ENCODE peak calls at places on chromosome 17, in nine cellular contexts. C is RWPE1; W is gastrocnemius medialis; L is choroid plexus epithelial cell; N is thoracic aorta; V is NCI-H2081; H is stimulated activated naive B cell treated with anti-CD40 and anti-IgM and Interleukin-4, amounts not matched to agents 10 μg/mL and 1 μg/mL and 100 μg/mL, for 72 hours; G is CD8-positive, alpha-beta memory T cell; K is effector CD4-positive, alpha-beta T cell. B is an unnamed sample.

GRCh38 chr17:17902877-17903276 is 66.1 kb upstream of the SREBF1 start:
- DNase-seq in C (no peak), N (no peak), K (no peak), G (no peak), H (no peak), W (peak; percentile 88), L (no peak), V (no peak), B (no peak)

GRCh38 chr17:49687878-49688491 is 10.1 kb upstream of the SPOP start:
- DNase-seq in L (peak; percentile 78), V (no peak), K (no peak), N (no peak), C (no peak), H (no peak), G (no peak), W (no peak), B (peak; percentile 47)

GRCh38 chr17:49691086-49691676 is 13.3 kb upstream of the SPOP start:
- DNase-seq in L (no peak), H (no peak), G (no peak), W (no peak), K (no peak), V (no peak), C (no peak), N (peak; percentile 63), B (no peak)

GRCh38 chr17:19237389-19238166 is 412 bp downstream of the EPN2 start:
- DNase-seq in N (no peak), C (peak; percentile 34), H (peak; percentile 43), L (no peak), G (peak; percentile 26), K (peak; percentile 7), V (no peak), W (peak; percentile 34), B (no peak)

GRCh38 chr17:79983456-79983855 is 52.2 kb downstream of the TBC1D16 start:
- DNase-seq in G (no peak), L (no peak), C (no peak), W (no peak), V (no peak), K (no peak), N (no peak), H (no peak), B (no peak)

GRCh38 chr17:46964315-46965265 is 14.5 kb downstream of the RPRML start:
- DNase-seq in W (no peak), G (no peak), H (no peak), C (no peak), V (no peak), L (peak; percentile 33), N (no peak), K (no peak), B (peak; percentile 10)

GRCh38 chr17:42049834-42050359 is 504 bp downstream of the C17orf113 start:
- DNase-seq in V (no peak), L (no peak), C (no peak), W (no peak), K (no peak), H (no peak), N (no peak), G (no peak), B (no peak)

GRCh38 chr17:81566461-81567126 is 14.4 kb upstream of the FAAP100 start:
- DNase-seq in G (no peak), L (peak; percentile 97), H (no peak), W (peak; percentile 58), N (peak; percentile 64), V (peak; percentile 77), K (no peak), C (peak; percentile 81), B (peak; percentile 99)

GRCh38 chr17:37301288-37301687 is 74.5 kb upstream of the C17orf78 start:
- DNase-seq in K (no peak), V (no peak), G (no peak), C (no peak), H (no peak), N (no peak), L (peak; percentile 57), W (peak; percentile 53), B (no peak)

GRCh38 chr17:78040561-78041400 is 82.3 kb downstream of the TNRC6C start:
- DNase-seq in K (peak; percentile 14), W (peak; percentile 83), H (peak; percentile 11), C (peak; percentile 54), G (no peak), N (peak; percentile 3), L (no peak), V (peak; percentile 81), B (peak; percentile 77)

GRCh38 chr17:44350733-44351226 is 5.7 kb downstream of the GRN start:
- DNase-seq in N (no peak), G (peak; percentile 49), V (peak; percentile 74), L (peak; percentile 66), C (peak; percentile 64), H (peak; percentile 66), W (peak; percentile 32), K (peak; percentile 58), B (peak; percentile 63)

GRCh38 chr17:73466704-73467433 is 155.1 kb upstream of the CDC42EP4 start:
- DNase-seq in G (no peak), C (no peak), K (no peak), H (no peak), N (no peak), V (no peak), L (no peak), W (no peak), B (no peak)

GRCh38 chr17:73155410-73156165 is 9.2 kb upstream of the SSTR2 start:
- DNase-seq in N (no peak), C (no peak), H (no peak), W (no peak), K (no peak), L (no peak), V (peak; percentile 53), G (no peak), B (no peak)

GRCh38 chr17:39551879-39552278 is 55.8 kb downstream of the NEUROD2 start:
- DNase-seq in C (no peak), K (no peak), V (no peak), H (no peak), W (no peak), L (peak; percentile 57), N (no peak), G (no peak), B (peak; percentile 12)

GRCh38 chr17:36773039-36773438 is 164.2 kb upstream of the LHX1 start:
- DNase-seq in L (no peak), K (no peak), W (no peak), C (no peak), G (no peak), H (no peak), V (no peak), N (no peak), B (no peak)

GRCh38 chr17:65041518-65041917 is 15.0 kb downstream of the GNA13 start:
- DNase-seq in L (no peak), H (no peak), G (no peak), V (no peak), C (no peak), K (no peak), W (no peak), N (no peak), B (no peak)

GRCh38 chr17:258906-259305 is 77.5 kb upstream of the DOC2B start:
- DNase-seq in N (no peak), C (no peak), V (no peak), H (no peak), G (no peak), L (no peak), K (no peak), W (no peak), B (no peak)

GRCh38 chr17:53646835-53647234 is 175.9 kb upstream of the KIF2B start:
- DNase-seq in G (no peak), H (no peak), L (no peak), C (no peak), K (no peak), V (no peak), W (no peak), N (no peak), B (no peak)

GRCh38 chr17:43975898-43976297 is 22.2 kb upstream of the PYY start:
- DNase-seq in V (no peak), N (no peak), L (no peak), K (no peak), C (no peak), G (no peak), H (no peak), W (no peak), B (no peak)

GRCh38 chr17:42857389-42857788 is 6.4 kb downstream of the AOC3 start:
- DNase-seq in G (no peak), W (no peak), N (no peak), C (no peak), L (no peak), K (no peak), H (no peak), V (no peak), B (no peak)

GRCh38 chr17:16322636-16323035 is 30.6 kb downstream of the CENPV start:
- DNase-seq in H (no peak), W (no peak), V (no peak), L (peak; percentile 95), G (no peak), K (no peak), N (no peak), C (no peak), B (no peak)

GRCh38 chr17:45302649-45303173 is 14.1 kb downstream of the MAP3K14 start:
- DNase-seq in W (peak; percentile 71), G (no peak), C (no peak), L (peak; percentile 80), H (peak; percentile 71), K (no peak), N (no peak), V (no peak), B (no peak)

GRCh38 chr17:34076743-34077631 is 178.1 kb upstream of the CCL2 start:
- DNase-seq in K (no peak), C (no peak), H (no peak), G (no peak), L (no peak), N (no peak), W (no peak), V (no peak), B (no peak)

GRCh38 chr17:38748329-38749221 is at the start of gene PCGF2:
- DNase-seq in W (peak; percentile 63), G (no peak), L (peak; percentile 83), H (no peak), N (peak; percentile 94), K (no peak), C (peak; percentile 85), V (peak; percentile 95), B (no peak)

GRCh38 chr17:2057130-2057713 is 2.3 kb downstream of the HIC1 start:
- DNase-seq in V (no peak), K (no peak), G (no peak), W (no peak), C (no peak), H (no peak), N (no peak), L (peak; percentile 57), B (no peak)

GRCh38 chr17:40422990-40423611 is 5.4 kb upstream of the TOP2A start:
- DNase-seq in V (no peak), H (no peak), W (no peak), C (no peak), K (no peak), G (no peak), L (no peak), N (no peak), B (peak; percentile 21)

GRCh38 chr17:56810286-56810781 is 23.4 kb downstream of the C17orf67 start:
- DNase-seq in K (no peak), L (no peak), V (no peak), G (no peak), N (no peak), W (no peak), C (no peak), H (no peak), B (no peak)

GRCh38 chr17:29855686-29856085 is 74.3 kb downstream of the SSH2 start:
- DNase-seq in L (peak; percentile 71), V (no peak), W (no peak), N (no peak), K (no peak), H (no peak), G (no peak), C (no peak), B (no peak)

GRCh38 chr17:17506893-17507464 is 10.8 kb upstream of the RASD1 start:
- DNase-seq in V (peak; percentile 38), H (no peak), L (no peak), C (no peak), G (no peak), W (peak; percentile 77), N (no peak), K (no peak), B (no peak)

GRCh38 chr17:64477849-64478248 is 19.0 kb downstream of the POLG2 start:
- DNase-seq in G (no peak), V (no peak), C (no peak), L (peak; percentile 44), N (no peak), H (no peak), W (no peak), K (no peak), B (no peak)

GRCh38 chr17:82536220-82537201 is 17.0 kb downstream of the FOXK2 start:
- DNase-seq in G (no peak), N (no peak), V (no peak), H (no peak), W (no peak), C (no peak), L (peak; percentile 94), K (no peak), B (no peak)